ENCODE peak calls at places on chromosome 1, in seven cellular contexts. One of them, this sample, is unnamed.

GRCh38 chr1:225919906-225920305 is 4.1 kb downstream of the PYCR2 start:
- DNase-seq in epithelial cell of esophagus: peak; percentile 94
- DNase-seq in omental fat pad: no peak
- DNase-seq in AG09309: peak; percentile 52
- DNase-seq in esophagus muscularis mucosa: no peak
- DNase-seq in Panc1: no peak
- DNase-seq in bronchial epithelial cell: peak; percentile 93
- DNase-seq in this sample: no peak

GRCh38 chr1:41891403-41891896 is 27.3 kb downstream of the HIVEP3 start:
- DNase-seq in epithelial cell of esophagus: no peak
- DNase-seq in bronchial epithelial cell: peak; percentile 26
- DNase-seq in omental fat pad: no peak
- DNase-seq in Panc1: no peak
- DNase-seq in esophagus muscularis mucosa: no peak
- DNase-seq in AG09309: no peak
- DNase-seq in this sample: no peak

GRCh38 chr1:208604295-208604694 is 360.1 kb upstream of the PLXNA2 start:
- DNase-seq in omental fat pad: no peak
- DNase-seq in esophagus muscularis mucosa: peak; percentile 64
- DNase-seq in AG09309: no peak
- DNase-seq in Panc1: peak; percentile 39
- DNase-seq in bronchial epithelial cell: peak; percentile 88
- DNase-seq in epithelial cell of esophagus: peak; percentile 77
- DNase-seq in this sample: no peak

GRCh38 chr1:85581138-85581801 is 709 bp downstream of the CCN1 start:
- DNase-seq in esophagus muscularis mucosa: peak; percentile 93
- DNase-seq in AG09309: no peak
- DNase-seq in epithelial cell of esophagus: peak; percentile 82
- DNase-seq in omental fat pad: no peak
- DNase-seq in bronchial epithelial cell: peak; percentile 63
- DNase-seq in Panc1: peak; percentile 76
- DNase-seq in this sample: no peak

GRCh38 chr1:24481098-24481497 is 21.5 kb upstream of the RCAN3 start:
- DNase-seq in omental fat pad: no peak
- DNase-seq in bronchial epithelial cell: no peak
- DNase-seq in epithelial cell of esophagus: no peak
- DNase-seq in esophagus muscularis mucosa: no peak
- DNase-seq in AG09309: no peak
- DNase-seq in Panc1: no peak
- DNase-seq in this sample: no peak

GRCh38 chr1:32755810-32756159 is 53.2 kb upstream of the SYNC start:
- DNase-seq in esophagus muscularis mucosa: no peak
- DNase-seq in omental fat pad: no peak
- DNase-seq in Panc1: no peak
- DNase-seq in AG09309: no peak
- DNase-seq in bronchial epithelial cell: no peak
- DNase-seq in epithelial cell of esophagus: no peak
- DNase-seq in this sample: no peak

GRCh38 chr1:204493882-204494280 is 724 bp downstream of the PIK3C2B start:
- DNase-seq in bronchial epithelial cell: peak; percentile 48
- DNase-seq in omental fat pad: no peak
- DNase-seq in Panc1: no peak
- DNase-seq in AG09309: no peak
- DNase-seq in esophagus muscularis mucosa: no peak
- DNase-seq in epithelial cell of esophagus: no peak
- DNase-seq in this sample: no peak

GRCh38 chr1:209364716-209365115 is 218.8 kb upstream of the CAMK1G start:
- DNase-seq in Panc1: no peak
- DNase-seq in AG09309: no peak
- DNase-seq in epithelial cell of esophagus: peak; percentile 96
- DNase-seq in esophagus muscularis mucosa: no peak
- DNase-seq in omental fat pad: no peak
- DNase-seq in bronchial epithelial cell: peak; percentile 98
- DNase-seq in this sample: no peak

GRCh38 chr1:37342736-37343135 is 131.6 kb upstream of the ZC3H12A start:
- DNase-seq in omental fat pad: no peak
- DNase-seq in bronchial epithelial cell: no peak
- DNase-seq in AG09309: no peak
- DNase-seq in epithelial cell of esophagus: no peak
- DNase-seq in esophagus muscularis mucosa: no peak
- DNase-seq in Panc1: no peak
- DNase-seq in this sample: no peak

GRCh38 chr1:3702990-3703728 is 49.1 kb upstream of the CCDC27 start:
- DNase-seq in esophagus muscularis mucosa: no peak
- DNase-seq in AG09309: no peak
- DNase-seq in omental fat pad: no peak
- DNase-seq in bronchial epithelial cell: peak; percentile 79
- DNase-seq in Panc1: no peak
- DNase-seq in epithelial cell of esophagus: peak; percentile 81
- DNase-seq in this sample: no peak
- TF ChIP-seq CTCF in esophagus muscularis mucosa: no peak
- TF ChIP-seq CTCF in AG09309: peak; percentile 4
- TF ChIP-seq CTCF in omental fat pad: no peak
- TF ChIP-seq CTCF in bronchial epithelial cell: peak; percentile 30
- TF ChIP-seq CTCF in Panc1: no peak
- TF ChIP-seq CTCF in epithelial cell of esophagus: peak; percentile 40
- TF ChIP-seq CTCF in this sample: no peak

DNA sequence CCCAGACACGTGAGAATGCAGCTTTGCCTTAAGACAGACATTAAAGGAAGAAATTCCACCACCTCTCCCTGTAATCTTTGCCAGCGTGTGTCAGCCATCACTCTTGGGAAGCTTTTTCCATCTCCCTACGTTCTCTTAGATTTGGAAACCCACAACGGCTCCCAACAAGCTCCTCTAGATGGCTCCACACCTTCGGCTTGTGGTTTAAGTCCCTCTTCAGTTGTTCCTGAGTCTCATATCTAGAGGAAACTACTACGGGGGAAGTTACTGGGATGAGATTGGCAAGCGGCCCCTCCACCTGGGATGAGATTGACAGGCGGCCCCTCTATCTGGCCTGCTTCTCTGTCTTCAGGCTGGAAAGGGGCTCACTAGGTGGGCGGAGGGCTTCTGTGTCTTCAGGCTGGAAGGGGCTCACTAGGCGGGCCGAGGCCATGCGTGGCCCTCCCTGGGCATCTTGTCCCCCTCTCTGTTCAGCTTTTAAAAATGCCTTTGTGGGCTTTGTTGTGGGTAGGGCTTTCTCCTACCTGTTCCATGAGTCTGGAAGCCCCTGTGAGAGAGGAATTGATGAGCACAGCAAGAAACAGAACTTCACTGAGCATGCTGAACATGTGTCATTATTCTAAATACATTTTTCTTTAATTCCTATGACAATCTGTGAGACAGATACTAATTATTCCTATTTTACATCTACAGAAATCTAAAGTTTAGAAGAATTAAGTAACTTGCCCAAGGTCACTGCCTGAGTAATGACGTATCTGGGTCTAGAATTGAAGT is 670.5 kb downstream of the KIF26B start:
- DNase-seq in epithelial cell of esophagus: no peak
- DNase-seq in Panc1: no peak
- DNase-seq in omental fat pad: no peak
- DNase-seq in AG09309: no peak
- DNase-seq in bronchial epithelial cell: no peak
- DNase-seq in esophagus muscularis mucosa: no peak
- DNase-seq in this sample: no peak
- TF ChIP-seq CTCF in epithelial cell of esophagus: no peak
- TF ChIP-seq CTCF in Panc1: peak; percentile 39
- TF ChIP-seq CTCF in omental fat pad: no peak
- TF ChIP-seq CTCF in AG09309: peak; percentile 3
- TF ChIP-seq CTCF in bronchial epithelial cell: no peak
- TF ChIP-seq CTCF in esophagus muscularis mucosa: no peak
- TF ChIP-seq CTCF in this sample: peak; percentile 3

GRCh38 chr1:154443274-154444013 is 38.3 kb downstream of the IL6R start:
- DNase-seq in esophagus muscularis mucosa: no peak
- DNase-seq in omental fat pad: no peak
- DNase-seq in bronchial epithelial cell: no peak
- DNase-seq in AG09309: no peak
- DNase-seq in Panc1: no peak
- DNase-seq in epithelial cell of esophagus: no peak
- DNase-seq in this sample: no peak

GRCh38 chr1:154440031-154440430 is 34.9 kb downstream of the IL6R start:
- DNase-seq in esophagus muscularis mucosa: no peak
- DNase-seq in epithelial cell of esophagus: no peak
- DNase-seq in Panc1: no peak
- DNase-seq in omental fat pad: no peak
- DNase-seq in AG09309: no peak
- DNase-seq in bronchial epithelial cell: no peak
- DNase-seq in this sample: no peak

GRCh38 chr1:154441241-154441888 is 36.2 kb downstream of the IL6R start:
- DNase-seq in omental fat pad: no peak
- DNase-seq in bronchial epithelial cell: no peak
- DNase-seq in Panc1: no peak
- DNase-seq in AG09309: no peak
- DNase-seq in esophagus muscularis mucosa: no peak
- DNase-seq in epithelial cell of esophagus: no peak
- DNase-seq in this sample: no peak

GRCh38 chr1:154445040-154445472 is 39.9 kb downstream of the IL6R start:
- DNase-seq in omental fat pad: no peak
- DNase-seq in esophagus muscularis mucosa: no peak
- DNase-seq in bronchial epithelial cell: peak; percentile 34
- DNase-seq in AG09309: no peak
- DNase-seq in epithelial cell of esophagus: peak; percentile 59
- DNase-seq in Panc1: no peak
- DNase-seq in this sample: no peak

DNA sequence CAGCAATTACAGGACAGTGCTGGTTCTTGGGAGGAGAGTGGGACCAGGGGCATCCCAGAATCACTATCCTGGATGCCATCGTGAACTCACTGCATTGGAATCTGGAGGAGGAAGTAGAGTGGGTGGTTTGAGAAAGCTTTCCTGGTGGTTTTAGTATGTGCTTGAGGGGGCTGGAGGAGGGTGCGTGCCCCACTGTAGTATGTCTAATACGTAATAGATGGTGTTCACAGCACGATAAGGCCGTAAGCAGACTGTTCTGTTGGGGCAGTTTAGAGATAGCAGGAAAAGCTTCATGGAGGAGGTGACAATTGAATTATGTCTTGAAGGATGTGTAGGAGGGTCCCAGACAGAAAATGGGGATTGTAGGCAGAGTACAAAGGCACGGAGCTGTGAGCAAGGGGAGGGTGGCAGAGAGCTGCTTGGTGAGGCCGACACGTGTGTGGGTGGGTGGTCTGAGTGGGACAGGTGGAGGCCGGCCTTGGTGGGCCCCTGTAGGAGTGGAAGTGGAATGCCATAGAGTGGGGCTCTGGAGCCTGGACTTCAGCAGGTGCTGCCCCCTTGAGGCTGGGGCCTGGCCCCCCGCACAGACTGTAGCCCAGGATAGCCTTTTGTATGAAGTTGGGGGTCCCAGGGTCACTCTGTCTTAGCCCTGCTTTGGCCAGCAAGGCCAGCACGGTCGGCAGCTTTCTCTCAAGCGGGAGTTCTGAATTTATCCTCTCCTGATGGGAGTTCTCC is 37.0 kb downstream of the IL6R start:
- DNase-seq in Panc1: no peak
- DNase-seq in bronchial epithelial cell: no peak
- DNase-seq in AG09309: no peak
- DNase-seq in esophagus muscularis mucosa: no peak
- DNase-seq in epithelial cell of esophagus: peak; percentile 29
- DNase-seq in omental fat pad: no peak
- DNase-seq in this sample: no peak
- TF ChIP-seq CTCF in Panc1: no peak
- TF ChIP-seq CTCF in bronchial epithelial cell: peak; percentile 38
- TF ChIP-seq CTCF in AG09309: peak; percentile 10
- TF ChIP-seq CTCF in esophagus muscularis mucosa: no peak
- TF ChIP-seq CTCF in epithelial cell of esophagus: peak; percentile 16
- TF ChIP-seq CTCF in omental fat pad: no peak
- TF ChIP-seq CTCF in this sample: peak; percentile 32

DNA sequence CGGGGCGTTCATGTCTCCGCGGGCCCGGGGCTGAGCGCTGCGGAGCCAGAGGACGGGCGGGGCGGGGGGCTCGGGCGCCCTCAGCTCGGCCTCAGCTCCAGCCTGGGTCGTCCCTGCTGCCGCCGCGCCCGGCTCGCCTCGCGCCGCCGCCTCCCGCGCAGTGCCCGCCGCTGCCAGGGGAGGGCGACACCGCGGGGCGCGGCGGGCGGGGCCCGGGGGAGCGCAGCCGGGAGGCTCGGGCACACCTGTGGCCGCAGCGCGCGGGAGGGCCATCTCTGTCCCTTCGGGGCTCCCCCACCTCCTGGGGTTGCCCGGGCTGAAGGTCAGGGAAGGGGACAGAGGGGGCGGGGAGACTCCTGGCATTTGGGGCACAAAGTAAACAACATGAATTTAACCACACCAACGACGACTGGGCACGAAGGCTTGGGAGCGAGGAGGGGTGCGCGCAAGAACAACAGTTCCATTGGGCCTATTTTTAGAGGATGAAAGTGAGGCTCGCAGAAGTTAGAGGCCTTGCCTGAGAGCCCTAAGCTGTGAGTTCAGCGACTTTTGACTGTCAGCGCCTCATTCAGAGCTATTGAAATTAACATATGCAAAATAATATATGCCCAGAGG is at the start of gene FAM131C:
- DNase-seq in esophagus muscularis mucosa: no peak
- DNase-seq in epithelial cell of esophagus: peak; percentile 37
- DNase-seq in Panc1: no peak
- DNase-seq in bronchial epithelial cell: no peak
- DNase-seq in AG09309: no peak
- DNase-seq in omental fat pad: no peak
- DNase-seq in this sample: peak; percentile 42
- TF ChIP-seq CTCF in esophagus muscularis mucosa: peak; percentile 65
- TF ChIP-seq CTCF in epithelial cell of esophagus: peak; percentile 14
- TF ChIP-seq CTCF in Panc1: peak; percentile 97
- TF ChIP-seq CTCF in bronchial epithelial cell: peak; percentile 39
- TF ChIP-seq CTCF in AG09309: peak; percentile 19
- TF ChIP-seq CTCF in omental fat pad: no peak
- TF ChIP-seq CTCF in this sample: peak; percentile 34